ENCODE peak calls at places on chromosomes 12 and 14, in seven cellular contexts. C is T1000; R is substantia nigra; M is CD8-positive, alpha-beta memory T cell; N is D341Med; S is NCI-H345; J is prostate gland. I is an unnamed sample.

GRCh38 chr14:50319293-50319692 is 7.2 kb downstream of the DMAC2L start:
- DNase-seq in J (no peak), S (no peak), N (no peak), C (no peak), R (no peak), M (no peak), I (peak)

GRCh38 chr12:20815573-20815972 is 5.1 kb downstream of the SLCO1B3 start:
- DNase-seq in J (no peak), R (no peak), S (no peak), C (no peak), N (no peak), M (no peak), I (no peak)

GRCh38 chr14:100486025-100486828 is 101.0 kb downstream of the BEGAIN start:
- DNase-seq in N (peak), R (no peak), C (peak), J (no peak), M (peak), S (peak), I (peak)

GRCh38 chr12:93002278-93003054 is 73.4 kb upstream of the EEA1 start:
- DNase-seq in R (no peak), J (no peak), S (no peak), M (no peak), N (peak), C (no peak), I (peak)

GRCh38 chr12:52358575-52359350 is 8.5 kb downstream of the KRT85 start:
- DNase-seq in S (peak), N (no peak), J (no peak), M (peak), C (no peak), R (no peak), I (no peak)

GRCh38 chr12:30784508-30784907 is 29.8 kb upstream of the CAPRIN2 start:
- DNase-seq in M (no peak), N (no peak), J (no peak), S (no peak), R (no peak), C (no peak), I (no peak)

GRCh38 chr14:93105362-93105761 is 10.4 kb downstream of the ITPK1 start:
- DNase-seq in M (no peak), J (no peak), N (no peak), C (no peak), S (no peak), R (no peak), I (peak)

GRCh38 chr12:19222566-19222965 is 93.0 kb downstream of the PLEKHA5 start:
- DNase-seq in J (no peak), N (no peak), C (no peak), R (no peak), S (no peak), M (no peak), I (no peak)

GRCh38 chr14:83441801-83442200 is 1908.1 kb upstream of the SEL1L start:
- DNase-seq in R (no peak), C (no peak), S (no peak), J (no peak), M (no peak), N (no peak), I (no peak)